ENCODE peak calls at places on chromosomes 13 and 19, in five cellular contexts. One of them, this sample, is unnamed.

GRCh38 chr19:6126335-6126974 is 9.0 kb upstream of the ACSBG2 start:
- DNase-seq in SW 1271: peak
- DNase-seq in H9: peak
- DNase-seq in left ventricle myocardium inferior: no peak
- DNase-seq in T-helper 2 cell: no peak
- DNase-seq in this sample: no peak

GRCh38 chr19:33665776-33666175 is 44.0 kb downstream of the CHST8 start:
- DNase-seq in SW 1271: no peak
- DNase-seq in H9: no peak
- DNase-seq in left ventricle myocardium inferior: no peak
- DNase-seq in T-helper 2 cell: no peak
- DNase-seq in this sample: no peak

GRCh38 chr19:54607782-54608150 is 14.3 kb downstream of the LILRA1 start:
- DNase-seq in SW 1271: no peak
- DNase-seq in H9: no peak
- DNase-seq in left ventricle myocardium inferior: no peak
- DNase-seq in T-helper 2 cell: no peak
- DNase-seq in this sample: no peak

GRCh38 chr13:35630551-35631275 is 154.2 kb upstream of the MAB21L1 start:
- DNase-seq in SW 1271: peak
- DNase-seq in H9: peak
- DNase-seq in left ventricle myocardium inferior: no peak
- DNase-seq in T-helper 2 cell: no peak
- DNase-seq in this sample: peak

GRCh38 chr19:38425222-38425809 is 703 bp downstream of the RASGRP4 start:
- DNase-seq in SW 1271: no peak
- DNase-seq in H9: no peak
- DNase-seq in left ventricle myocardium inferior: no peak
- DNase-seq in T-helper 2 cell: no peak
- DNase-seq in this sample: no peak

GRCh38 chr19:5839312-5840017 is at the start of gene FUT6:
- DNase-seq in SW 1271: no peak
- DNase-seq in H9: no peak
- DNase-seq in left ventricle myocardium inferior: no peak
- DNase-seq in T-helper 2 cell: no peak
- DNase-seq in this sample: no peak

GRCh38 chr19:45250832-45251451 is at the start of gene MARK4:
- DNase-seq in SW 1271: peak
- DNase-seq in H9: peak
- DNase-seq in left ventricle myocardium inferior: peak
- DNase-seq in T-helper 2 cell: peak
- DNase-seq in this sample: no peak

GRCh38 chr13:39379667-39380655 is 223.0 kb downstream of the LHFPL6 start:
- DNase-seq in SW 1271: no peak
- DNase-seq in H9: no peak
- DNase-seq in left ventricle myocardium inferior: no peak
- DNase-seq in T-helper 2 cell: no peak
- DNase-seq in this sample: no peak

GRCh38 chr13:36736119-36736726 is 62.4 kb downstream of the SERTM1 start:
- DNase-seq in SW 1271: peak
- DNase-seq in H9: no peak
- DNase-seq in left ventricle myocardium inferior: no peak
- DNase-seq in T-helper 2 cell: no peak
- DNase-seq in this sample: no peak

GRCh38 chr19:12723643-12724426 is at the start of gene TNPO2:
- DNase-seq in SW 1271: peak
- DNase-seq in H9: peak
- DNase-seq in left ventricle myocardium inferior: peak
- DNase-seq in T-helper 2 cell: no peak
- DNase-seq in this sample: no peak

GRCh38 chr13:32017449-32017848 is 14.1 kb upstream of the FRY start:
- DNase-seq in SW 1271: no peak
- DNase-seq in H9: no peak
- DNase-seq in left ventricle myocardium inferior: no peak
- DNase-seq in T-helper 2 cell: no peak
- DNase-seq in this sample: no peak

GRCh38 chr19:35409191-35409590 is 38.3 kb downstream of the GPR42 start:
- DNase-seq in SW 1271: no peak
- DNase-seq in H9: no peak
- DNase-seq in left ventricle myocardium inferior: no peak
- DNase-seq in T-helper 2 cell: no peak
- DNase-seq in this sample: no peak

GRCh38 chr19:4536798-4537197 is 1.8 kb upstream of the PLIN5 start:
- DNase-seq in SW 1271: no peak
- DNase-seq in H9: no peak
- DNase-seq in left ventricle myocardium inferior: no peak
- DNase-seq in T-helper 2 cell: no peak
- DNase-seq in this sample: no peak

GRCh38 chr13:112510002-112510780 is 77.8 kb downstream of the TUBGCP3 start:
- DNase-seq in SW 1271: peak
- DNase-seq in H9: peak
- DNase-seq in left ventricle myocardium inferior: no peak
- DNase-seq in T-helper 2 cell: no peak
- DNase-seq in this sample: peak

GRCh38 chr13:111171629-111172028 is 56.5 kb downstream of the ARHGEF7 start:
- DNase-seq in SW 1271: no peak
- DNase-seq in H9: no peak
- DNase-seq in left ventricle myocardium inferior: no peak
- DNase-seq in T-helper 2 cell: no peak
- DNase-seq in this sample: no peak

GRCh38 chr13:20209937-20210336 is 17.2 kb upstream of the GJB2 start:
- DNase-seq in SW 1271: no peak
- DNase-seq in H9: no peak
- DNase-seq in left ventricle myocardium inferior: no peak
- DNase-seq in T-helper 2 cell: no peak
- DNase-seq in this sample: no peak

GRCh38 chr19:5038631-5039271 is 69.8 kb downstream of the KDM4B start:
- DNase-seq in SW 1271: peak
- DNase-seq in H9: peak
- DNase-seq in left ventricle myocardium inferior: no peak
- DNase-seq in T-helper 2 cell: no peak
- DNase-seq in this sample: no peak

GRCh38 chr19:47032171-47032811 is 12.7 kb downstream of the NPAS1 start:
- DNase-seq in SW 1271: peak
- DNase-seq in H9: peak
- DNase-seq in left ventricle myocardium inferior: no peak
- DNase-seq in T-helper 2 cell: peak
- DNase-seq in this sample: no peak

GRCh38 chr13:46535822-46536221 is 17.1 kb upstream of the LRCH1 start:
- DNase-seq in SW 1271: no peak
- DNase-seq in H9: no peak
- DNase-seq in left ventricle myocardium inferior: no peak
- DNase-seq in T-helper 2 cell: no peak
- DNase-seq in this sample: no peak

GRCh38 chr13:22449251-22449650 is 731.5 kb upstream of the SGCG start:
- DNase-seq in SW 1271: no peak
- DNase-seq in H9: no peak
- DNase-seq in left ventricle myocardium inferior: no peak
- DNase-seq in T-helper 2 cell: no peak
- DNase-seq in this sample: no peak

GRCh38 chr19:4724252-4724514 is 541 bp upstream of the DPP9 start:
- DNase-seq in SW 1271: no peak
- DNase-seq in H9: no peak
- DNase-seq in left ventricle myocardium inferior: no peak
- DNase-seq in T-helper 2 cell: no peak
- DNase-seq in this sample: no peak

GRCh38 chr19:2615782-2616181 is 86.7 kb downstream of the GNG7 start:
- DNase-seq in SW 1271: no peak
- DNase-seq in H9: no peak
- DNase-seq in left ventricle myocardium inferior: peak
- DNase-seq in T-helper 2 cell: no peak
- DNase-seq in this sample: no peak

GRCh38 chr13:64075543-64076271 is 2660.1 kb upstream of the PCDH20 start:
- DNase-seq in SW 1271: peak
- DNase-seq in H9: no peak
- DNase-seq in left ventricle myocardium inferior: no peak
- DNase-seq in T-helper 2 cell: no peak
- DNase-seq in this sample: no peak

GRCh38 chr19:54481326-54481930 is 8.3 kb upstream of the CDC42EP5 start:
- DNase-seq in SW 1271: peak
- DNase-seq in H9: peak
- DNase-seq in left ventricle myocardium inferior: no peak
- DNase-seq in T-helper 2 cell: no peak
- DNase-seq in this sample: no peak

GRCh38 chr19:5691930-5692784 is 2.1 kb downstream of the RPL36 start:
- DNase-seq in SW 1271: no peak
- DNase-seq in H9: peak
- DNase-seq in left ventricle myocardium inferior: no peak
- DNase-seq in T-helper 2 cell: no peak
- DNase-seq in this sample: no peak

GRCh38 chr13:75798353-75799245 is 162.5 kb downstream of the LMO7 start:
- DNase-seq in SW 1271: peak
- DNase-seq in H9: no peak
- DNase-seq in left ventricle myocardium inferior: no peak
- DNase-seq in T-helper 2 cell: no peak
- DNase-seq in this sample: no peak

GRCh38 chr19:49432141-49433073 is 7.2 kb downstream of the GFY start:
- DNase-seq in SW 1271: no peak
- DNase-seq in H9: peak
- DNase-seq in left ventricle myocardium inferior: no peak
- DNase-seq in T-helper 2 cell: no peak
- DNase-seq in this sample: no peak

GRCh38 chr13:74919914-74920313 is 562.1 kb downstream of the TBC1D4 start:
- DNase-seq in SW 1271: no peak
- DNase-seq in H9: no peak
- DNase-seq in left ventricle myocardium inferior: no peak
- DNase-seq in T-helper 2 cell: no peak
- DNase-seq in this sample: no peak

GRCh38 chr13:110575322-110576069 is 14.0 kb upstream of the RAB20 start:
- DNase-seq in SW 1271: no peak
- DNase-seq in H9: peak
- DNase-seq in left ventricle myocardium inferior: peak
- DNase-seq in T-helper 2 cell: no peak
- DNase-seq in this sample: no peak

GRCh38 chr19:5001547-5002131 is 32.7 kb downstream of the KDM4B start:
- DNase-seq in SW 1271: peak
- DNase-seq in H9: peak
- DNase-seq in left ventricle myocardium inferior: no peak
- DNase-seq in T-helper 2 cell: no peak
- DNase-seq in this sample: no peak

GRCh38 chr13:78589206-78589605 is 14.1 kb downstream of the POU4F1 start:
- DNase-seq in SW 1271: no peak
- DNase-seq in H9: peak
- DNase-seq in left ventricle myocardium inferior: peak
- DNase-seq in T-helper 2 cell: no peak
- DNase-seq in this sample: no peak

GRCh38 chr13:23372264-23372905 is 61.1 kb downstream of the SACS start:
- DNase-seq in SW 1271: no peak
- DNase-seq in H9: no peak
- DNase-seq in left ventricle myocardium inferior: no peak
- DNase-seq in T-helper 2 cell: no peak
- DNase-seq in this sample: no peak

GRCh38 chr19:30255783-30256509 is 116.2 kb upstream of the ZNF536 start:
- DNase-seq in SW 1271: no peak
- DNase-seq in H9: peak
- DNase-seq in left ventricle myocardium inferior: no peak
- DNase-seq in T-helper 2 cell: no peak
- DNase-seq in this sample: no peak

GRCh38 chr13:42215578-42216421 is 56.2 kb upstream of the AKAP11 start:
- DNase-seq in SW 1271: peak
- DNase-seq in H9: peak
- DNase-seq in left ventricle myocardium inferior: no peak
- DNase-seq in T-helper 2 cell: no peak
- DNase-seq in this sample: no peak

GRCh38 chr13:38496956-38497355 is 147.3 kb downstream of the UFM1 start:
- DNase-seq in SW 1271: no peak
- DNase-seq in H9: no peak
- DNase-seq in left ventricle myocardium inferior: no peak
- DNase-seq in T-helper 2 cell: no peak
- DNase-seq in this sample: no peak

GRCh38 chr13:83449666-83450395 is 432.4 kb downstream of the SLITRK1 start:
- DNase-seq in SW 1271: peak
- DNase-seq in H9: no peak
- DNase-seq in left ventricle myocardium inferior: no peak
- DNase-seq in T-helper 2 cell: no peak
- DNase-seq in this sample: peak

GRCh38 chr19:294341-294818 is 3.2 kb upstream of the PLPP2 start:
- DNase-seq in SW 1271: no peak
- DNase-seq in H9: peak
- DNase-seq in left ventricle myocardium inferior: no peak
- DNase-seq in T-helper 2 cell: no peak
- DNase-seq in this sample: no peak

This sample was measured in non-pigmented ciliary epithelial cell.